ENCODE peak calls at places on chromosomes 12 and 14, in seven cellular contexts. U is activated CD8-positive, alpha-beta memory T cell treated with anti-CD3 and anti-CD28 coated beads, Interleukin-2, amount 50 U/mL, for 4 hours; L is stimulated activated CD4-positive, alpha-beta T cell treated with anti-CD3 and anti-CD28 coated beads, Interleukin-4, amount 100 ng/mL, for 24 hours; W is caudate nucleus; H is A549; C is activated gamma-delta T cell; Y is anterior cingulate cortex. Q is an unnamed sample.
A peak's percentile ranks its signal among the peaks of the same experiment; 100 is the strongest.

GRCh38 chr14:92563359-92563758 is 49.8 kb downstream of the RIN3 start:
- DNase-seq in L (no peak), C (no peak), Y (no peak), U (no peak), W (no peak), H (no peak), Q (no peak)

GRCh38 chr12:18810537-18811253 is 72.8 kb downstream of the CAPZA3 start:
- DNase-seq in C (no peak), H (no peak), L (no peak), W (no peak), U (no peak), Y (no peak), Q (no peak)

GRCh38 chr14:72708708-72709475 is 185.0 kb downstream of the DPF3 start:
- DNase-seq in C (no peak), W (peak; percentile 77), H (no peak), Y (no peak), U (no peak), L (no peak), Q (no peak)

GRCh38 chr12:63045020-63045860 is 105.8 kb downstream of the AVPR1A start:
- DNase-seq in H (peak; percentile 26), Y (no peak), W (no peak), U (no peak), C (no peak), L (no peak), Q (no peak)

GRCh38 chr12:19646599-19646998 is 207.3 kb downstream of the AEBP2 start:
- DNase-seq in W (no peak), H (no peak), C (no peak), U (no peak), Y (no peak), L (no peak), Q (no peak)

GRCh38 chr12:51377099-51377984 is 13.9 kb downstream of the GALNT6 start:
- DNase-seq in Y (no peak), H (no peak), C (no peak), L (no peak), U (no peak), W (peak; percentile 71), Q (no peak)

GRCh38 chr14:101855958-101856357 is 94.4 kb downstream of the PPP2R5C start:
- DNase-seq in C (no peak), Y (no peak), L (no peak), H (no peak), W (no peak), U (no peak), Q (no peak)

GRCh38 chr14:96536807-96537206 is 34.6 kb downstream of the PAPOLA start:
- DNase-seq in W (no peak), L (no peak), C (no peak), U (no peak), Y (no peak), H (no peak), Q (no peak)

GRCh38 chr12:121288941-121289340 is 7.6 kb downstream of the CAMKK2 start:
- DNase-seq in Y (no peak), W (no peak), C (no peak), H (no peak), L (no peak), U (no peak), Q (no peak)

Q was measured in left colon.